ENCODE peak calls at places on chromosomes 1 and 21, in eight cellular contexts. C is CD4-positive, CD25-positive, alpha-beta regulatory T cell; O is tibial artery; I is heart left ventricle; J is endothelial cell of umbilical vein; B is mammary epithelial cell; W is mucosa of descending colon; D is CD8-positive, alpha-beta T cell. T is an unnamed sample.

GRCh38 chr1:212433577-212434462 is 1.1 kb downstream of the NENF start:
- DNase-seq in C (no peak), O (no peak), I (no peak), J (no peak), B (no peak), W (no peak), D (no peak), T (no peak)

GRCh38 chr1:67691712-67692111 is 6.7 kb downstream of the GADD45A start:
- DNase-seq in C (no peak), O (no peak), I (no peak), J (no peak), B (no peak), W (no peak), D (no peak), T (no peak)

GRCh38 chr1:184802739-184803492 is 48.3 kb upstream of the EDEM3 start:
- DNase-seq in C (no peak), O (no peak), I (no peak), J (no peak), B (peak; percentile 9), W (no peak), D (no peak), T (no peak)

GRCh38 chr1:153963850-153964331 is 554 bp upstream of the SLC39A1 start:
- DNase-seq in C (no peak), O (no peak), I (no peak), J (no peak), B (peak; percentile 66), W (peak; percentile 74), D (no peak), T (peak; percentile 96)

GRCh38 chr1:90717665-90718410 is 736 bp upstream of the BARHL2 start:
- DNase-seq in C (no peak), O (no peak), I (no peak), J (peak; percentile 37), B (no peak), W (peak; percentile 74), D (no peak), T (peak; percentile 73)

GRCh38 chr1:14733053-14733778 is 134.7 kb downstream of the KAZN start:
- DNase-seq in C (no peak), O (no peak), I (no peak), J (no peak), B (peak; percentile 96), W (no peak), D (no peak), T (peak; percentile 92)

GRCh38 chr1:9376886-9377333 is 84.2 kb downstream of the SPSB1 start:
- DNase-seq in C (no peak), O (peak; percentile 96), I (no peak), J (peak; percentile 68), B (no peak), W (no peak), D (no peak), T (no peak)

GRCh38 chr1:212733109-212733508 is 33.5 kb upstream of the BATF3 start:
- DNase-seq in C (no peak), O (no peak), I (no peak), J (no peak), B (no peak), W (no peak), D (no peak), T (no peak)

GRCh38 chr1:62082456-62083363 is 111.9 kb upstream of the L1TD1 start:
- DNase-seq in C (peak; percentile 24), O (no peak), I (peak; percentile 28), J (peak; percentile 55), B (peak; percentile 22), W (no peak), D (peak; percentile 14), T (peak; percentile 70)

GRCh38 chr1:227742738-227743715 is 7.8 kb downstream of the SNAP47 start:
- DNase-seq in C (no peak), O (peak; percentile 60), I (no peak), J (no peak), B (no peak), W (no peak), D (no peak), T (peak; percentile 15)

GRCh38 chr1:47681735-47682134 is 243.9 kb downstream of the FOXD2 start:
- DNase-seq in C (no peak), O (no peak), I (peak; percentile 7), J (no peak), B (no peak), W (no peak), D (no peak), T (no peak)

GRCh38 chr21:15520811-15521643 is 208.8 kb upstream of the USP25 start:
- DNase-seq in C (no peak), O (no peak), I (no peak), J (no peak), B (no peak), W (no peak), D (no peak), T (peak; percentile 37)

GRCh38 chr1:212873518-212873917 is 15.4 kb downstream of the FLVCR1 start:
- DNase-seq in C (no peak), O (no peak), I (no peak), J (no peak), B (no peak), W (no peak), D (no peak), T (no peak)

GRCh38 chr21:14358775-14359174 is 24.2 kb downstream of the HSPA13 start:
- DNase-seq in C (no peak), O (no peak), I (no peak), J (peak; percentile 15), B (peak; percentile 57), W (no peak), D (no peak), T (no peak)

GRCh38 chr1:218430802-218431201 is 85.7 kb downstream of the TGFB2 start:
- DNase-seq in C (no peak), O (no peak), I (no peak), J (peak; percentile 85), B (no peak), W (no peak), D (no peak), T (no peak)

GRCh38 chr1:224266105-224266935 is 63.7 kb downstream of the NVL start:
- DNase-seq in C (no peak), O (no peak), I (no peak), J (no peak), B (peak; percentile 63), W (no peak), D (no peak), T (no peak)

GRCh38 chr1:1437033-1437903 is 1.8 kb downstream of the VWA1 start:
- DNase-seq in C (no peak), O (no peak), I (no peak), J (no peak), B (no peak), W (no peak), D (no peak), T (no peak)

GRCh38 chr1:1436634-1437032 is 1.1 kb downstream of the VWA1 start:
- DNase-seq in C (no peak), O (no peak), I (no peak), J (no peak), B (no peak), W (no peak), D (no peak), T (no peak)

GRCh38 chr1:1438531-1439381 is 3.3 kb downstream of the VWA1 start:
- DNase-seq in C (no peak), O (no peak), I (no peak), J (no peak), B (no peak), W (no peak), D (no peak), T (no peak)

GRCh38 chr1:1439550-1440261 is 4.2 kb downstream of the VWA1 start:
- DNase-seq in C (no peak), O (no peak), I (no peak), J (no peak), B (no peak), W (no peak), D (no peak), T (no peak)

GRCh38 chr1:1437904-1438376 is 2.5 kb downstream of the VWA1 start:
- DNase-seq in C (no peak), O (no peak), I (no peak), J (no peak), B (no peak), W (peak; percentile 78), D (no peak), T (no peak)
- H3K36me3 ChIP-seq in C (no peaks in the 10 kb centered on the region), O (peaks cover 14% of the 10 kb centered on the region), I (no peaks in the 10 kb centered on the region), J (no peaks in the 10 kb centered on the region), B (no peaks in the 10 kb centered on the region), W (no peaks in the 10 kb centered on the region), D (no peaks in the 10 kb centered on the region), T (no peaks in the 10 kb centered on the region)

GRCh38 chr1:190116921-190117320 is 360.7 kb downstream of the BRINP3 start:
- DNase-seq in C (no peak), O (no peak), I (no peak), J (no peak), B (no peak), W (no peak), D (no peak), T (no peak)
- H3K4me1 ChIP-seq in C (no peaks in the 10 kb centered on the region), O (no peaks in the 10 kb centered on the region), I (no peaks in the 10 kb centered on the region), J (no peaks in the 10 kb centered on the region), B (no peaks in the 10 kb centered on the region), W (no peaks in the 10 kb centered on the region), D (no peaks in the 10 kb centered on the region), T (no peaks in the 10 kb centered on the region)

DNA sequence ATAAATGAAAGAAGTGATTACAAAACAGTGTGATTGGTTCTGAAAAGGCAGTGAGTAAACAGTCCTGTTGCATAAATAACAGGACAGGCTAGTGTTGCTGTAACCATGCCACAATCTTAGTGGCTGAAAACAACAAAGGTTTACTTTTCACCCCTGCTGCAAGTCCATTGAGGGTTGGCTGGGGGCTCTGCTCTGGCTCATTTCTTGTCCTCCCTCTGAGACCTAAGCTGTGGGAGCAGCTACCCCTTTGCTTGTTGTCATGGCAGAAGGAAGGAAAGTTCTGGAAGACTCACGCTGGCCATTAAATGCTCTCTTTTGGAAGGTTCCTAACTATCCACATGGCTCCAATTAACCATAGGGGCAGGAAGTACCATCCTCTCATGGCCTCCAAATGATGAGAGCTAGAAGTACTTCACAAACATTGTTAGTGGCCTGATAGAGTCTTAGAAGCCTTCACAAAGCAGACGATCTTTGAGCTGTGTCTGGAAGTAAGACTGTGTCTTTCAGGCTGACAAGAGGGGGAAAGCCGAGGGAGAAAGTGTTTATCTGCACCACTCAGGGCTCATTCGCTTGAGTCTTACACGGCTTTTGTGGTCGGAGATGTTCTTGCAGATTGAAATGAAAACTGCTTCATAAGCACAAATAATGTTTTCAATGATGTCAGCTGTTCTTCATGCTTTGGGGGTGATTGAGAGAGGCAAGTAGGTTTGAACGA is 11.9 kb downstream of the RCSD1 start:
- DNase-seq in C (peak; percentile 62), O (no peak), I (no peak), J (no peak), B (no peak), W (no peak), D (no peak), T (no peak)
- H3K36me3 ChIP-seq in C (peaks cover 70% of the 10 kb centered on the region), O (no peaks in the 10 kb centered on the region), I (peaks cover 44% of the 10 kb centered on the region), J (no peaks in the 10 kb centered on the region), B (no peaks in the 10 kb centered on the region), W (no peaks in the 10 kb centered on the region), D (peaks cover 22% of the 10 kb centered on the region), T (no peaks in the 10 kb centered on the region)

DNA sequence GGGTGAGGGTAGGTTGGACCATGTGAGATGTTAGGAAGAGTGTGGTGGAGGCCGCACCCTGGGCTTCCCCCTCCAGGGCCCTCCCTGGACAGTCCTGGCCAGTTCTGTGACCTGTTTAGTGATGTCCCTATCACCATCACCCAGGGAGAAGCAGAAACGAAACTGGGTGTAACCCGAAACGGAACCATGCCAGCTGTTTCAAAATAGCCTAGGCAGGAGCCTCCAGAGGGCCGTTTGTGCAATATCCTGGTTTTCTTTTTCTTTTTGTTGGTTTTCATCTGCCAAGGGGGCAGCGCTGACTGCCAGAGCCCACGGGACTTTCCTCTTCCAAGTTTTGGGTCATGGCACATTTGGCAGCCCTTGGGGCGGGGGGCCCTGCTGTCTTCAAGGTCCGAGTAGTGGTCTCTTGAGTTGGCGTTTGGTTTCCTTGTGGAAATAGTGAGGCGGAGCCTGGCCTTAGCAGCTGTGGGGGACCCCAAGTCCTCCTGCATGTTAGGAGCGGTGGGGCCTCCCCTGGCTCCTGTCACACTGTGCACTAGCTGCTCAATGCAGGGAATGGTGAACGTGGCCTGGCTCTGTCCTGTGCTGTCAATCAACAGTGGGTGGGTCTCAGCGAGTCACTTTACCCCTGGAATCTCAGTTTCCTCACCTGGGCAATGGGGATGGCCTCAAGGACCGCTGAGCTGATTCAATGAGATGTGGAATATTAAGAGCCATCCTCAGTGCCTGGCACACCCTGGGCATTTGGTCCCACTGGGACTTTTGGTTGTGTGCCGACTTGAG is 90.7 kb downstream of the ARHGEF10L start:
- DNase-seq in C (no peak), O (peak; percentile 96), I (peak; percentile 66), J (no peak), B (no peak), W (no peak), D (no peak), T (no peak)
- H3K4me1 ChIP-seq in C (no peaks in the 10 kb centered on the region), O (peaks cover 66% of the 10 kb centered on the region), I (peaks cover 25% of the 10 kb centered on the region), J (no peaks in the 10 kb centered on the region), B (peaks cover 16% of the 10 kb centered on the region), W (no peaks in the 10 kb centered on the region), D (no peaks in the 10 kb centered on the region), T (no peaks in the 10 kb centered on the region)

T was measured in mesendoderm.